ENCODE peak calls at places on chromosomes 11 and 22, in six cellular contexts. Y is naive thymus-derived CD4-positive, alpha-beta T cell; X is heart right ventricle; W is bronchial epithelial cell; D is neuronal stem cell; C is pancreas. Q is an unnamed sample. For H3K27me3, the result is how much of the 10 kb centered on the place peaks cover.

GRCh38 chr22:43897751-43898261 is 6.0 kb upstream of the PNPLA5 start:
- DNase-seq in Y (no peak), X (no peak), W (peak), D (no peak), C (no peak), Q (no peak)

GRCh38 chr22:22761606-22761962 is 117.2 kb downstream of the GGTLC2 start:
- DNase-seq in Y (no peak), X (no peak), W (no peak), D (no peak), C (no peak), Q (no peak)

GRCh38 chr22:36343070-36343719 is 44.6 kb downstream of the MYH9 start:
- DNase-seq in Y (no peak), X (no peak), W (no peak), D (no peak), C (no peak), Q (no peak)

GRCh38 chr11:81220166-81220895 is 1513.3 kb downstream of the FAM181B start:
- DNase-seq in Y (no peak), X (no peak), W (no peak), D (no peak), C (no peak), Q (no peak)

GRCh38 chr11:119765628-119766027 is 36.6 kb upstream of the NECTIN1 start:
- DNase-seq in Y (no peak), X (no peak), W (no peak), D (no peak), C (no peak), Q (no peak)

GRCh38 chr11:118918686-118919280 is 6.9 kb downstream of the BCL9L start:
- DNase-seq in Y (no peak), X (no peak), W (no peak), D (no peak), C (peak), Q (no peak)

GRCh38 chr11:71240865-71241691 is 11.3 kb downstream of the SHANK2 start:
- DNase-seq in Y (no peak), X (no peak), W (peak), D (no peak), C (peak), Q (no peak)

GRCh38 chr11:103281301-103281700 is 172.1 kb downstream of the DYNC2H1 start:
- DNase-seq in Y (no peak), X (no peak), W (peak), D (no peak), C (no peak), Q (no peak)

GRCh38 chr11:75212463-75212862 is 28.1 kb upstream of the TPBGL start:
- DNase-seq in Y (no peak), X (no peak), W (no peak), D (no peak), C (no peak), Q (no peak)

GRCh38 chr22:19143212-19143611 is 1.2 kb downstream of the ESS2 start:
- DNase-seq in Y (no peak), X (no peak), W (no peak), D (no peak), C (no peak), Q (no peak)

GRCh38 chr22:50298266-50298637 is 9.2 kb downstream of the PLXNB2 start:
- DNase-seq in Y (no peak), X (no peak), W (no peak), D (no peak), C (no peak), Q (no peak)

GRCh38 chr11:17978553-17979287 is 34.1 kb downstream of the SERGEF start:
- DNase-seq in Y (no peak), X (peak), W (peak), D (peak), C (no peak), Q (no peak)

GRCh38 chr11:36264011-36264410 is 25.2 kb downstream of the COMMD9 start:
- DNase-seq in Y (no peak), X (no peak), W (no peak), D (no peak), C (no peak), Q (no peak)

GRCh38 chr22:31329029-31329428 is 17.1 kb downstream of the PATZ1 start:
- DNase-seq in Y (no peak), X (no peak), W (no peak), D (no peak), C (no peak), Q (no peak)

GRCh38 chr11:2732261-2732939 is 32.6 kb upstream of the KCNQ1OT1 start:
- DNase-seq in Y (no peak), X (no peak), W (no peak), D (no peak), C (no peak), Q (no peak)

GRCh38 chr11:113001709-113002108 is 40.5 kb downstream of the NCAM1 start:
- DNase-seq in Y (no peak), X (no peak), W (no peak), D (no peak), C (no peak), Q (no peak)

GRCh38 chr11:82980292-82980691 is 78.8 kb downstream of the DDIAS start:
- DNase-seq in Y (no peak), X (no peak), W (peak), D (no peak), C (no peak), Q (no peak)

GRCh38 chr11:128804481-128804880 is 62.6 kb downstream of the KCNJ1 start:
- DNase-seq in Y (no peak), X (no peak), W (no peak), D (no peak), C (no peak), Q (no peak)

GRCh38 chr11:45621541-45621940 is 43.9 kb downstream of the CHST1 start:
- DNase-seq in Y (no peak), X (no peak), W (peak), D (no peak), C (no peak), Q (no peak)
- H3K27me3 ChIP-seq in Y (under half), X (under half), W (under half), D (under half), C (under half), Q (under half)

GRCh38 chr22:39833610-39834009 is 60.0 kb downstream of the ENTHD1 start:
- DNase-seq in Y (no peak), X (no peak), W (no peak), D (no peak), C (no peak), Q (no peak)
- H3K27me3 ChIP-seq in Y (under half), X (half or more), W (under half), D (under half), C (under half), Q (under half)

DNA sequence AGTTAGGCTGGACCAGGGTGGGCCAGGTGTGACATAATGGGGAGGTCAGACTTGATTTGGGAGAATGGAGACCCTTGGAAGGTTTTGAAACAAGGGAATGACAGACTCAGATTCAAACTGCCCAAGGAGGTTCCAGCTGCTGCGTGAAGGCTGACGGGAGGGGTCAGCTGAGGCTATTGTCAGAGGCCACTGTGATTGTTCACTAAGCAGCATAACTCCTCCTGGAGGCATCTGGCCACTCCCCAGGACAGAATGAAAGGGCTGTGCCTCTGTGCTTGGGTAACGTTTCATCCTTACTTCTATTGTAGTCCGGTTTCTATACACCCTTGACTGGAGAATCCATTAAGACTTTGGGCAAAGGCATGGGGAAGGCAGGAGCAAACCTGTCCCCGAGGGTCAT is 126.6 kb downstream of the DSCAML1 start:
- DNase-seq in Y (no peak), X (no peak), W (no peak), D (peak), C (no peak), Q (no peak)
- H3K27me3 ChIP-seq in Y (under half), X (under half), W (under half), D (under half), C (under half), Q (under half)

DNA sequence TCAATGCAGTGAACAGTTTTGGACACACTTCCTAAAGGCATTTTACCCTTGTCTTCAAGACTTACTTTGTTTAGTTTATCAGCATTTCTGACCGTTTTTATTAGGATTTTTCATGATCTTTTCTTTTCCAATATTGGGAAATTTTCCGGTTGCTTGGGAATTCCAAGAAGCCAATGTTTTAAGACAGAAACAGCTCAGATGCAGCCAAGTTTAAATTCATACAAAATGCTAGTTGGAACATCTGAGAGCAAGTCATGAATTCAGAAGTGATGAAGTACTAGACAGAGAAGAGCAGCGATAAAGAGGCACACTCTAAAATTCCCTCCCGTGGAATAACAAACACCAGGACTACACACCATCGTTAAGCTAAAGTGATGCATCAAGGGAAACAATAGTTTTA is 68.6 kb downstream of the RAB38 start:
- DNase-seq in Y (no peak), X (no peak), W (no peak), D (no peak), C (no peak), Q (no peak)
- H3K27me3 ChIP-seq in Y (under half), X (under half), W (under half), D (under half), C (under half), Q (under half)

GRCh38 chr11:44970293-44970692 is 19.6 kb upstream of the TP53I11 start:
- DNase-seq in Y (no peak), X (no peak), W (no peak), D (no peak), C (no peak), Q (no peak)

GRCh38 chr11:44971185-44971584 is 20.5 kb upstream of the TP53I11 start:
- DNase-seq in Y (no peak), X (no peak), W (no peak), D (no peak), C (no peak), Q (no peak)

GRCh38 chr11:44974402-44975000 is 23.8 kb upstream of the TP53I11 start:
- DNase-seq in Y (no peak), X (no peak), W (no peak), D (no peak), C (no peak), Q (no peak)

GRCh38 chr11:44973634-44974401 is 23.1 kb upstream of the TP53I11 start:
- DNase-seq in Y (no peak), X (no peak), W (no peak), D (no peak), C (no peak), Q (no peak)

GRCh38 chr11:44972746-44973435 is 22.2 kb upstream of the TP53I11 start:
- DNase-seq in Y (no peak), X (no peak), W (no peak), D (no peak), C (no peak), Q (no peak)
- H3K27me3 ChIP-seq in Y (under half), X (under half), W (under half), D (under half), C (under half), Q (under half)

Q was measured in GM06990.